ENCODE peak calls at places on chromosomes 16 and 17, in seven cellular contexts. G is naive thymus-derived CD8-positive, alpha-beta T cell; T is ELF-1; P is AG10803; A is AG08395; I is activated CD4-positive, CD25-positive, alpha-beta regulatory T cell treated with anti-CD3 and anti-CD28 coated beads, Interleukin-2, amount 50 U/mL, for 72 hours; X is Peyer's patch. J is an unnamed sample.

GRCh38 chr16:9055661-9056060 is 35.8 kb upstream of the HAPSTR1 start:
- DNase-seq in X (no peak), I (no peak), T (no peak), G (no peak), A (peak), P (peak), J (no peak)

GRCh38 chr16:55678061-55678935 is 22.5 kb downstream of the SLC6A2 start:
- DNase-seq in P (no peak), G (no peak), X (no peak), A (no peak), I (no peak), T (no peak), J (no peak)

GRCh38 chr17:72843591-72843990 is 248.9 kb downstream of the SLC39A11 start:
- DNase-seq in P (no peak), X (no peak), A (no peak), G (no peak), T (no peak), I (no peak), J (no peak)

GRCh38 chr17:2172447-2172938 is 117.6 kb downstream of the HIC1 start:
- DNase-seq in P (peak), X (no peak), I (no peak), A (peak), G (no peak), T (peak), J (no peak)

GRCh38 chr16:83995756-83996155 is 27.7 kb downstream of the NECAB2 start:
- DNase-seq in G (no peak), I (no peak), A (no peak), X (no peak), T (peak), P (no peak), J (peak)

GRCh38 chr17:39027440-39028035 is 60.3 kb upstream of the FBXO47 start:
- DNase-seq in A (no peak), T (peak), P (no peak), I (no peak), G (no peak), X (no peak), J (no peak)

GRCh38 chr17:17938388-17939107 is 33.7 kb downstream of the TOM1L2 start:
- DNase-seq in I (no peak), X (peak), T (no peak), P (no peak), A (no peak), G (no peak), J (no peak)

GRCh38 chr17:75645889-75646625 is 12.8 kb downstream of the SMIM5 start:
- DNase-seq in I (no peak), A (no peak), X (peak), G (no peak), T (peak), P (no peak), J (no peak)

GRCh38 chr16:2726923-2727322 is 6.9 kb upstream of the PRSS27 start:
- DNase-seq in X (no peak), A (no peak), P (no peak), I (no peak), G (no peak), T (no peak), J (no peak)

GRCh38 chr17:42950044-42950783 is 14.0 kb downstream of the AARSD1 start:
- DNase-seq in A (no peak), G (no peak), X (no peak), I (no peak), P (no peak), T (no peak), J (no peak)

GRCh38 chr17:79619196-79619595 is 8.3 kb upstream of the RBFOX3 start:
- DNase-seq in T (no peak), A (no peak), I (no peak), X (peak), P (no peak), G (no peak), J (no peak)

GRCh38 chr16:85563515-85564276 is 49.4 kb upstream of the GSE1 start:
- DNase-seq in A (peak), T (no peak), X (peak), P (peak), I (no peak), G (no peak), J (no peak)

GRCh38 chr17:50270430-50271172 is 3.7 kb upstream of the TMEM92 start:
- DNase-seq in A (peak), T (peak), G (no peak), I (no peak), X (peak), P (peak), J (peak)

GRCh38 chr17:57396515-57396921 is 140.2 kb downstream of the MSI2 start:
- DNase-seq in P (no peak), G (no peak), I (no peak), T (no peak), A (no peak), X (no peak), J (no peak)

GRCh38 chr17:79024901-79025737 is 1.1 kb downstream of the C1QTNF1 start:
- DNase-seq in X (peak), G (no peak), A (no peak), I (no peak), T (no peak), P (no peak), J (no peak)

GRCh38 chr17:81130385-81131288 is 34.7 kb upstream of the PVALEF start:
- DNase-seq in P (no peak), X (peak), I (no peak), A (no peak), T (no peak), G (no peak), J (no peak)

GRCh38 chr16:87463722-87464690 is 28.8 kb downstream of the ZCCHC14 start:
- DNase-seq in T (no peak), X (peak), P (peak), A (peak), I (peak), G (peak), J (no peak)

GRCh38 chr17:7465481-7466275 is 13.8 kb downstream of the ZBTB4 start:
- DNase-seq in X (no peak), P (no peak), A (no peak), T (no peak), G (no peak), I (no peak), J (no peak)

GRCh38 chr16:228917-229730 is at the start of gene LUC7L:
- DNase-seq in T (peak), X (peak), I (peak), G (peak), A (peak), P (peak), J (peak)

GRCh38 chr16:11254913-11255736 is 879 bp downstream of the SOCS1 start:
- DNase-seq in X (peak), G (peak), A (peak), T (peak), I (peak), P (peak), J (no peak)

GRCh38 chr16:81551141-81551808 is 106.7 kb downstream of the CMIP start:
- DNase-seq in I (no peak), T (no peak), A (peak), X (no peak), G (no peak), P (peak), J (no peak)

GRCh38 chr16:2196162-2196980 is at the start of gene CASKIN1:
- DNase-seq in T (no peak), A (peak), P (no peak), I (no peak), X (no peak), G (no peak), J (peak)

GRCh38 chr16:10182186-10182683 is at the start of gene GRIN2A:
- DNase-seq in X (no peak), G (no peak), P (no peak), I (no peak), A (no peak), T (no peak), J (peak)

GRCh38 chr16:2983706-2984136 is 3.5 kb upstream of the PKMYT1 start:
- DNase-seq in A (peak), G (peak), P (peak), I (peak), X (peak), T (peak), J (peak)

GRCh38 chr16:67406628-67407027 is 9.6 kb downstream of the ZDHHC1 start:
- DNase-seq in T (no peak), A (peak), X (no peak), I (no peak), P (peak), G (no peak), J (no peak)

GRCh38 chr16:19963306-19963705 is 78.7 kb upstream of the GPRC5B start:
- DNase-seq in P (no peak), I (no peak), A (no peak), X (no peak), T (no peak), G (no peak), J (no peak)

GRCh38 chr16:29994613-29995329 is 646 bp downstream of the HIRIP3 start:
- DNase-seq in T (no peak), X (peak), A (peak), I (peak), P (peak), G (peak), J (no peak)

GRCh38 chr17:29177541-29177870 is 2.7 kb downstream of the MYO18A start:
- DNase-seq in I (no peak), X (no peak), T (no peak), A (no peak), P (no peak), G (no peak), J (no peak)

GRCh38 chr17:75876190-75876937 is 2.0 kb downstream of the TRIM47 start:
- DNase-seq in I (peak), G (peak), T (peak), A (no peak), X (peak), P (no peak), J (peak)

GRCh38 chr16:16183562-16183961 is 39.7 kb downstream of the ABCC6 start:
- DNase-seq in P (no peak), A (no peak), X (no peak), T (peak), I (no peak), G (no peak), J (peak)

J was measured in GM23338.